ENCODE peak calls at places on chromosomes 12 and 14, in six cellular contexts. One of them, this sample, is unnamed.

GRCh38 chr14:23358553-23359166 is 6.0 kb upstream of the SLC22A17 start:
- DNase-seq in astrocyte: no peak
- DNase-seq in neural progenitor cell: no peak
- DNase-seq in PC-9: no peak
- DNase-seq in GM23338: no peak
- DNase-seq in fibroblast of lung: no peak
- DNase-seq in this sample: no peak

GRCh38 chr12:115916910-115917668 is 360.4 kb downstream of the MED13L start:
- DNase-seq in astrocyte: no peak
- DNase-seq in neural progenitor cell: peak
- DNase-seq in PC-9: no peak
- DNase-seq in GM23338: peak
- DNase-seq in fibroblast of lung: peak
- DNase-seq in this sample: peak

GRCh38 chr12:124510301-124510970 is 57.0 kb downstream of the NCOR2 start:
- DNase-seq in astrocyte: no peak
- DNase-seq in neural progenitor cell: no peak
- DNase-seq in PC-9: peak
- DNase-seq in GM23338: peak
- DNase-seq in fibroblast of lung: no peak
- DNase-seq in this sample: no peak

GRCh38 chr14:68682166-68683103 is 110.4 kb downstream of the ZFP36L1 start:
- DNase-seq in astrocyte: peak
- DNase-seq in neural progenitor cell: no peak
- DNase-seq in PC-9: peak
- DNase-seq in GM23338: no peak
- DNase-seq in fibroblast of lung: peak
- DNase-seq in this sample: peak

GRCh38 chr14:85416771-85417170 is 113.2 kb upstream of the FLRT2 start:
- DNase-seq in astrocyte: peak
- DNase-seq in neural progenitor cell: no peak
- DNase-seq in PC-9: peak
- DNase-seq in GM23338: no peak
- DNase-seq in fibroblast of lung: peak
- DNase-seq in this sample: peak

GRCh38 chr12:2739832-2740641 is 54.7 kb upstream of the FKBP4 start:
- DNase-seq in astrocyte: peak
- DNase-seq in neural progenitor cell: peak
- DNase-seq in PC-9: peak
- DNase-seq in GM23338: peak
- DNase-seq in fibroblast of lung: peak
- DNase-seq in this sample: no peak

GRCh38 chr14:99253890-99254289 is 18.1 kb downstream of the BCL11B start:
- DNase-seq in astrocyte: no peak
- DNase-seq in neural progenitor cell: no peak
- DNase-seq in PC-9: no peak
- DNase-seq in GM23338: no peak
- DNase-seq in fibroblast of lung: no peak
- DNase-seq in this sample: no peak

GRCh38 chr12:108525681-108526080 is 10.6 kb downstream of the FICD start:
- DNase-seq in astrocyte: peak
- DNase-seq in neural progenitor cell: no peak
- DNase-seq in PC-9: no peak
- DNase-seq in GM23338: no peak
- DNase-seq in fibroblast of lung: no peak
- DNase-seq in this sample: peak

GRCh38 chr14:91369628-91370445 is 47.8 kb downstream of the CCDC88C start:
- DNase-seq in astrocyte: no peak
- DNase-seq in neural progenitor cell: no peak
- DNase-seq in PC-9: no peak
- DNase-seq in GM23338: no peak
- DNase-seq in fibroblast of lung: peak
- DNase-seq in this sample: peak

GRCh38 chr14:61475316-61475715 is 153.9 kb downstream of the PRKCH start:
- DNase-seq in astrocyte: peak
- DNase-seq in neural progenitor cell: peak
- DNase-seq in PC-9: peak
- DNase-seq in GM23338: peak
- DNase-seq in fibroblast of lung: peak
- DNase-seq in this sample: peak

GRCh38 chr14:57245941-57246340 is 22.8 kb downstream of the EXOC5 start:
- DNase-seq in astrocyte: no peak
- DNase-seq in neural progenitor cell: no peak
- DNase-seq in PC-9: no peak
- DNase-seq in GM23338: no peak
- DNase-seq in fibroblast of lung: no peak
- DNase-seq in this sample: no peak

GRCh38 chr14:90040411-90040810 is 21.4 kb upstream of the KCNK13 start:
- DNase-seq in astrocyte: no peak
- DNase-seq in neural progenitor cell: no peak
- DNase-seq in PC-9: no peak
- DNase-seq in GM23338: no peak
- DNase-seq in fibroblast of lung: no peak
- DNase-seq in this sample: no peak

GRCh38 chr12:93857279-93857894 is 180.2 kb downstream of the CRADD start:
- DNase-seq in astrocyte: peak
- DNase-seq in neural progenitor cell: no peak
- DNase-seq in PC-9: no peak
- DNase-seq in GM23338: no peak
- DNase-seq in fibroblast of lung: peak
- DNase-seq in this sample: peak

GRCh38 chr12:46553911-46554310 is 181.3 kb upstream of the SLC38A2 start:
- DNase-seq in astrocyte: peak
- DNase-seq in neural progenitor cell: no peak
- DNase-seq in PC-9: no peak
- DNase-seq in GM23338: no peak
- DNase-seq in fibroblast of lung: peak
- DNase-seq in this sample: peak

GRCh38 chr14:102437997-102438922 is 71.3 kb downstream of the ANKRD9 start:
- DNase-seq in astrocyte: peak
- DNase-seq in neural progenitor cell: peak
- DNase-seq in PC-9: peak
- DNase-seq in GM23338: peak
- DNase-seq in fibroblast of lung: peak
- DNase-seq in this sample: peak

GRCh38 chr12:106106892-106107291 is 31.9 kb downstream of the NUAK1 start:
- DNase-seq in astrocyte: peak
- DNase-seq in neural progenitor cell: peak
- DNase-seq in PC-9: peak
- DNase-seq in GM23338: peak
- DNase-seq in fibroblast of lung: no peak
- DNase-seq in this sample: peak

GRCh38 chr12:76199808-76200207 is 115.3 kb upstream of the NAP1L1 start:
- DNase-seq in astrocyte: peak
- DNase-seq in neural progenitor cell: no peak
- DNase-seq in PC-9: no peak
- DNase-seq in GM23338: no peak
- DNase-seq in fibroblast of lung: peak
- DNase-seq in this sample: peak

GRCh38 chr12:84924956-84925355 is 12.4 kb upstream of the SLC6A15 start:
- DNase-seq in astrocyte: peak
- DNase-seq in neural progenitor cell: no peak
- DNase-seq in PC-9: no peak
- DNase-seq in GM23338: no peak
- DNase-seq in fibroblast of lung: peak
- DNase-seq in this sample: peak

DNA sequence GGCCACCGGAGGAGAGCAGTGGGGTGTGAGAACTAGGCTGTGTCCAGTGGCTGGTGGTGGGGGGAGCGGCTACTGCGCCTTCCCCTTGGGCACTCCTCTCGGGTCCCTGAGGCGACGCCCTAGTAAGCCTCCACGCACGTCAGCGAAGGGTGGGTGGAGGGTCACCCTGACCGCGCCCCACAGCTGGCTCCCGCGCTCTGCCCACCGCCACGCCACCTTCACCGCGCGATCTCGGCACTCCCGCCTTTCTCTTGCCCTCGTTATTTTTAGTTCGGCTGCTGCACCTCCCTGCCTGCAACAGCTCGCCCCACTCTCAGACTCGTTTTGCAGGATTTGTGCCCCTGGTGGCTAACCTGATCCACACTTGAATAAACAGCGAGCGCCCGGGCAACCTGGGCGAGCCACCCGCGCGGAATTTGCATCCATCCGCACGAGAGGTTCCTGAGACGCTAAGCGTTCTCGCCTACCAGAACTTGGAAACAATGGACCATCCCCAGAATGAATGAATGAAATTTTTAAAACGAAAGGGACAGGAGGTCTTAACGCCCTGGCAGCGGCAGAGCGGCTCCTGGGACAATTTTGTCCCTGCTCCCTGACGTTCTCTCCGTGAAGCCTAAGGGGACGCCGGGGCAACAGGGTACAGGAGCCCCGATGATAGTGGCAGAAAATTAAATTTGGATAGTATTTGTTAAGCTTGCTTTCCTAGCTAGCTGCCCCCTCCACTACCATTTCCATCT is 7.0 kb upstream of the BMP4 start:
- DNase-seq in astrocyte: peak
- DNase-seq in neural progenitor cell: peak
- DNase-seq in PC-9: no peak
- DNase-seq in GM23338: peak
- DNase-seq in fibroblast of lung: peak
- DNase-seq in this sample: no peak
- TF ChIP-seq CTCF in astrocyte: peak
- TF ChIP-seq CTCF in neural progenitor cell: peak
- TF ChIP-seq CTCF in PC-9: no peak
- TF ChIP-seq CTCF in GM23338: peak
- TF ChIP-seq CTCF in fibroblast of lung: peak
- TF ChIP-seq CTCF in this sample: peak

DNA sequence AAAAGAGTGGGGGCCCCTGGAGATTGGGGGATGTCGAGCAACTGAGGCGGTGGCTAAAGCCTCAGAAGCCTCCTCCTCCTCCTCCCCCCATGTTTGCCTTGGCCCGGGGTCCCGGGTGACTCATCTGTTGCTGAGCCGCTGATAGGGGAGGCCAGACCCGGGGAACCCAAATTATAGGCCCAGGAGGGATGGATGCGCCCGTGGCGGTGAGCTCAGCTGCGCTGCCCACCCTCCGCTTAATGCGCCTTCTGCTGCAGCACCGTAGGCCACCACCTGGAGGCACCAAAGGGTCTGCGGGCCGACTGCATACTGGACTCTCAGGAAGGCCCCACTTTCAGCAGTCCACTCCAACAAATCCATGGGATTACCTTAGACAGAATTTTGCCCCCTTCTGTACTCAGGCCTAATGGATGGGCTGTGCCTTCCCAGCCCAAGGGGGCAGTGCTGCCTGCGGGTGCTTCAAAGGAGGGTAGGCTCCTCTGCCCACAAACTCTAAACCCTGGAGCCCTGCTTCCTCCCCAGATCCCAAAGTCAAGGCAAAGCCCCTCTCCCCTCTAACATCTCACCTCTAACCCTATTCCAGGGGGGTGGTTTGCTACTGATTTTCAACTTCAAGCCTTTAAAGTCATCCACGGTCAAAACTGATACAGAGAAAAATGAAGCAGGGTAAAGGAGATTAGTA is 2.6 kb upstream of the WNT10B start:
- DNase-seq in astrocyte: peak
- DNase-seq in neural progenitor cell: peak
- DNase-seq in PC-9: no peak
- DNase-seq in GM23338: peak
- DNase-seq in fibroblast of lung: peak
- DNase-seq in this sample: no peak
- H3K4me3 ChIP-seq in astrocyte: no peak
- H3K4me3 ChIP-seq in neural progenitor cell: no peak
- H3K4me3 ChIP-seq in PC-9: no peak
- H3K4me3 ChIP-seq in GM23338: no peak
- H3K4me3 ChIP-seq in fibroblast of lung: no peak
- H3K4me3 ChIP-seq in this sample: no peak

GRCh38 chr14:104602315-104602932 is 2.1 kb downstream of the TMEM179 start:
- DNase-seq in astrocyte: no peak
- DNase-seq in neural progenitor cell: no peak
- DNase-seq in PC-9: no peak
- DNase-seq in GM23338: no peak
- DNase-seq in fibroblast of lung: no peak
- DNase-seq in this sample: no peak

GRCh38 chr14:104601786-104602185 is 2.8 kb downstream of the TMEM179 start:
- DNase-seq in astrocyte: no peak
- DNase-seq in neural progenitor cell: no peak
- DNase-seq in PC-9: no peak
- DNase-seq in GM23338: no peak
- DNase-seq in fibroblast of lung: peak
- DNase-seq in this sample: no peak

GRCh38 chr14:104602933-104603325 is 1.6 kb downstream of the TMEM179 start:
- DNase-seq in astrocyte: no peak
- DNase-seq in neural progenitor cell: no peak
- DNase-seq in PC-9: no peak
- DNase-seq in GM23338: no peak
- DNase-seq in fibroblast of lung: no peak
- DNase-seq in this sample: no peak

GRCh38 chr14:104603623-104604401 is 760 bp downstream of the TMEM179 start:
- DNase-seq in astrocyte: no peak
- DNase-seq in neural progenitor cell: no peak
- DNase-seq in PC-9: no peak
- DNase-seq in GM23338: peak
- DNase-seq in fibroblast of lung: no peak
- DNase-seq in this sample: no peak

DNA sequence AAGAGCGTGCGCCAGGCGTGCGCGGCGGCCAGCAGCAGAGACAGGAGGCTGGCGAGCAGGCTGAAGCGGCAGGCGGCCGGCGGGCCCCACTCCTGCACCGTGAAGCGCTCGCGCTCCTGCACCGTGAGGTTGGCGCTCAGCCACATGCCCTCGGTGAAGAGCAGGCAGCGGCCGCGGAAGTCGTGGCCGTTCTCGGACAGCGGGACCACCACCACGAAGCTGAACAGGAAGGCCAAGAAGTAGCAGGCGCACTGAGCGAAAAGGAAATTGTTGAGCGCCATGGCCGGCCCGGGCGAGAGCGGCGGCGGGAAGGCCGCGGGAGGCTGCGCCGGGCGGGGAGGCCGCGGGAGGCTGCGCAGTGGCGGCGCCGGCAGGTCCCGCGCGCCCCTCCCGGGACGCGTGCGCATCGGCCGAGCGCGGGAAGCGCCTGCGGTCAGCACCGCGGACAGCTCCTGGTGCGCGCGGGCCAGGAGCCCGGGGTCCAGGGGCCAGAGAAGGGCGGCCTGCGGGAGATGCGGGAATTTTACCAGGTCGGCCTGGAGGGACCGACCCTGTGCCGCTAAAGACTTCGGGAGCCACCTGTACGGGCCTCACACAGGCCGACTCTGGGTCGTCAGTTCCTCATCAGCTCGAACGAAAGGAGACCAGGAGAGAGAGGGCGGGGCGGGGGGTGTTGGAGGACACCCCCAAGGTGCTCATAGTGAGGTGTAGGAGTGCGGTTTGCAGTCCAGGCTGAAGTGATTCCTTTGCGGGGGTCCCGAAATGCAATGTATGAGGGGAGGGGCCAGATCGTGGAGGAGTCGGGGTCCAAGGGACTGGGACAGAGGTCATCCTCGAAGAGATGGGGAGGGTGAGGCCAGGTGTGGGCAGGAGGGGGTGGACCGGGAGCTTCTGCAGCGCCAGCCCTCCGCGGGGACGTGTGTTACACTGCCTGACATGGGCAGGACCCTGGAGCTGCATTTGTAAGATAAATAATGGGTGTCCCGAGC is at the start of gene TMEM179:
- DNase-seq in astrocyte: no peak
- DNase-seq in neural progenitor cell: peak
- DNase-seq in PC-9: no peak
- DNase-seq in GM23338: peak
- DNase-seq in fibroblast of lung: no peak
- DNase-seq in this sample: peak
- H2AFZ ChIP-seq in astrocyte: no peak
- H2AFZ ChIP-seq in neural progenitor cell: peak
- H2AFZ ChIP-seq in PC-9: no peak
- H2AFZ ChIP-seq in GM23338: peak
- H2AFZ ChIP-seq in fibroblast of lung: no peak
- H2AFZ ChIP-seq in this sample: no peak

GRCh38 chr12:31959701-31960391 is 631 bp downstream of the RESF1 start:
- DNase-seq in astrocyte: peak
- DNase-seq in neural progenitor cell: peak
- DNase-seq in PC-9: peak
- DNase-seq in GM23338: peak
- DNase-seq in fibroblast of lung: peak
- DNase-seq in this sample: peak
- TF ChIP-seq CTCF in astrocyte: peak
- TF ChIP-seq CTCF in neural progenitor cell: no peak
- TF ChIP-seq CTCF in PC-9: no peak
- TF ChIP-seq CTCF in GM23338: no peak
- TF ChIP-seq CTCF in fibroblast of lung: peak
- TF ChIP-seq CTCF in this sample: peak